ENCODE peak calls at places on chromosomes 3 and 15, in eight cellular contexts. M is adrenal gland; K is endodermal cell; O is GM20000; Y is endothelial cell of umbilical vein; A is CD8-positive, alpha-beta T cell; W is HL-60; I is heart left ventricle. H is an unnamed sample.

GRCh38 chr3:45659661-45660566 is 29.3 kb upstream of the SACM1L start:
- DNase-seq in M (peak; percentile 75), K (peak; percentile 93), O (peak; percentile 23), Y (peak; percentile 73), A (peak; percentile 63), W (no peak), I (peak; percentile 80), H (peak; percentile 79)

GRCh38 chr15:76339302-76340197 is 3.0 kb downstream of the ISL2 start:
- DNase-seq in M (no peak), K (peak; percentile 74), O (peak; percentile 69), Y (peak; percentile 62), A (no peak), W (peak; percentile 58), I (no peak), H (no peak)

GRCh38 chr3:172405914-172406313 is 42.3 kb downstream of the GHSR start:
- DNase-seq in M (no peak), K (no peak), O (no peak), Y (no peak), A (no peak), W (no peak), I (no peak), H (no peak)

GRCh38 chr3:185687479-185687878 is 101.4 kb downstream of the SENP2 start:
- DNase-seq in M (no peak), K (no peak), O (no peak), Y (no peak), A (no peak), W (no peak), I (no peak), H (no peak)

GRCh38 chr15:84552896-84553295 is 47.9 kb upstream of the ZSCAN2 start:
- DNase-seq in M (no peak), K (no peak), O (no peak), Y (no peak), A (no peak), W (no peak), I (no peak), H (no peak)

GRCh38 chr3:10457560-10457959 is 47.8 kb downstream of the ATP2B2 start:
- DNase-seq in M (no peak), K (no peak), O (no peak), Y (no peak), A (no peak), W (no peak), I (no peak), H (no peak)

GRCh38 chr3:66107855-66108254 is 69.1 kb upstream of the MAGI1 start:
- DNase-seq in M (no peak), K (peak; percentile 49), O (no peak), Y (peak; percentile 57), A (no peak), W (no peak), I (no peak), H (no peak)

GRCh38 chr3:50516048-50516871 is 12.8 kb upstream of the CACNA2D2 start:
- DNase-seq in M (no peak), K (peak; percentile 92), O (no peak), Y (peak; percentile 3), A (no peak), W (no peak), I (peak; percentile 86), H (no peak)

GRCh38 chr15:33125883-33126535 is 68.5 kb downstream of the FMN1 start:
- DNase-seq in M (no peak), K (no peak), O (no peak), Y (no peak), A (peak; percentile 55), W (no peak), I (no peak), H (no peak)

GRCh38 chr15:53872410-53872809 is 105.8 kb upstream of the UNC13C start:
- DNase-seq in M (no peak), K (no peak), O (no peak), Y (no peak), A (no peak), W (no peak), I (no peak), H (no peak)

GRCh38 chr3:125647318-125648014 is 52.2 kb upstream of the OSBPL11 start:
- DNase-seq in M (no peak), K (peak; percentile 71), O (no peak), Y (no peak), A (no peak), W (no peak), I (no peak), H (no peak)

GRCh38 chr3:4980229-4981159 is 1.3 kb downstream of the BHLHE40 start:
- DNase-seq in M (peak; percentile 96), K (peak; percentile 98), O (peak; percentile 72), Y (peak; percentile 93), A (peak; percentile 93), W (peak; percentile 83), I (peak; percentile 94), H (no peak)

GRCh38 chr15:52136471-52136993 is 24.0 kb upstream of the BCL2L10 start:
- DNase-seq in M (no peak), K (peak; percentile 45), O (no peak), Y (peak; percentile 28), A (no peak), W (no peak), I (no peak), H (no peak)

GRCh38 chr15:78064544-78064943 is 13.0 kb downstream of the TBC1D2B start:
- DNase-seq in M (no peak), K (no peak), O (no peak), Y (no peak), A (no peak), W (no peak), I (no peak), H (no peak)

GRCh38 chr15:35753486-35753885 is 207.5 kb upstream of the DPH6 start:
- DNase-seq in M (no peak), K (no peak), O (no peak), Y (no peak), A (no peak), W (no peak), I (no peak), H (no peak)

GRCh38 chr3:69084326-69084667 is 440 bp upstream of the ARL6IP5 start:
- DNase-seq in M (peak; percentile 15), K (no peak), O (no peak), Y (peak; percentile 93), A (no peak), W (no peak), I (no peak), H (no peak)

GRCh38 chr15:84648539-84648938 is 5.5 kb downstream of the WDR73 start:
- DNase-seq in M (peak; percentile 86), K (no peak), O (no peak), Y (no peak), A (no peak), W (no peak), I (no peak), H (no peak)

GRCh38 chr3:126127452-126127851 is 43.5 kb upstream of the SLC41A3 start:
- DNase-seq in M (no peak), K (peak; percentile 28), O (no peak), Y (no peak), A (peak; percentile 37), W (no peak), I (peak; percentile 38), H (no peak)

GRCh38 chr3:187709155-187709554 is 6.8 kb upstream of the RTP2 start:
- DNase-seq in M (no peak), K (peak; percentile 70), O (no peak), Y (no peak), A (no peak), W (no peak), I (no peak), H (no peak)

GRCh38 chr15:89475688-89476087 is 20.7 kb downstream of the RHCG start:
- DNase-seq in M (no peak), K (no peak), O (no peak), Y (no peak), A (no peak), W (no peak), I (no peak), H (no peak)

GRCh38 chr15:71183063-71183462 is 67.8 kb downstream of the THSD4 start:
- DNase-seq in M (no peak), K (no peak), O (no peak), Y (no peak), A (no peak), W (no peak), I (no peak), H (no peak)
- TF ChIP-seq CTCF in M (no peak), K (no peak), O (no peak), Y (no peak), A (no peak), W (no peak), I (no peak), H (no peak)

DNA sequence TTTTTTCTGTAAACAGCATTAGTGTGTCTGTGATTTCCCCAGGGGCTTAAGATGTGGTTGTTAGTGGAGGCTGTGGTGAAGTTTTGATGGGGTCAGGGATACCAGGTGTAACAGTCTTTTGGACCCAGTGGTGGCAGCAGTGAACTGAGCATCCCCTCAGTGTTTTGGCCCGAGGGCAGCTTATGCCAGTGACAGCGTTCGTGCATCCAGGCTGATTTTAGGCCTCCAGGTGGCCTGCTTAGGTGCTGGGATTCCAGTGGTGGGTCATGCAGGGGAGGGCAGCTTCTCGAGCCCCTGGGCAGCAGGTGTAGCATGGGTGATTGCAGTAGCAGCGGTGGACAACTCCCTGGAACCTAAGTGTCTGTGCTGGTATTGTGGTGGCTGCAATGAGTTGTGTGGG is 29.2 kb downstream of the STT3B start:
- DNase-seq in M (no peak), K (peak; percentile 77), O (no peak), Y (no peak), A (no peak), W (no peak), I (no peak), H (no peak)
- TF ChIP-seq CTCF in M (no peak), K (peak; percentile 66), O (no peak), Y (no peak), A (no peak), W (no peak), I (no peak), H (no peak)

GRCh38 chr3:11717768-11718581 is 74.3 kb upstream of the VGLL4 start:
- DNase-seq in M (no peak), K (no peak), O (peak; percentile 66), Y (peak; percentile 78), A (no peak), W (no peak), I (no peak), H (no peak)

GRCh38 chr3:11719406-11720219 is 75.9 kb upstream of the VGLL4 start:
- DNase-seq in M (peak; percentile 82), K (peak; percentile 98), O (peak; percentile 90), Y (peak; percentile 66), A (peak; percentile 79), W (peak; percentile 25), I (peak; percentile 85), H (no peak)

GRCh38 chr3:11718582-11719405 is 75.1 kb upstream of the VGLL4 start:
- DNase-seq in M (peak; percentile 66), K (peak; percentile 89), O (peak; percentile 71), Y (peak; percentile 79), A (peak; percentile 52), W (no peak), I (peak; percentile 80), H (no peak)

GRCh38 chr3:11721114-11721440 is 77.4 kb upstream of the VGLL4 start:
- DNase-seq in M (no peak), K (no peak), O (no peak), Y (no peak), A (no peak), W (no peak), I (no peak), H (no peak)

GRCh38 chr3:11720220-11721113 is 76.8 kb upstream of the VGLL4 start:
- DNase-seq in M (peak; percentile 76), K (peak; percentile 84), O (peak; percentile 67), Y (peak; percentile 88), A (peak; percentile 64), W (peak; percentile 45), I (peak; percentile 82), H (no peak)
- TF ChIP-seq CTCF in M (peak; percentile 11), K (no peak), O (no peak), Y (no peak), A (no peak), W (no peak), I (no peak), H (no peak)

GRCh38 chr3:101858464-101858863 is 9.2 kb downstream of the NFKBIZ start:
- DNase-seq in M (no peak), K (no peak), O (no peak), Y (no peak), A (no peak), W (no peak), I (no peak), H (no peak)
- TF ChIP-seq CTCF in M (no peak), K (no peak), O (no peak), Y (no peak), A (no peak), W (no peak), I (no peak), H (no peak)

H was measured in D721Med.